ENCODE peak calls at places on chromosomes 7 and 10, in nine cellular contexts. P, X, Z, J, K, T, Q, B and U are unnamed samples.

GRCh38 chr7:44213872-44214595 is 13.3 kb downstream of the YKT6 start:
- DNase-seq in P (no peak), X (peak), Z (peak), J (no peak), K (no peak), T (peak), Q (no peak), B (no peak), U (no peak)

GRCh38 chr10:101143354-101143648 is 12.2 kb downstream of the TLX1 start:
- DNase-seq in P (no peak), X (no peak), Z (no peak), J (no peak), K (no peak), T (no peak), Q (no peak), B (no peak), U (no peak)

GRCh38 chr10:100742067-100742771 is 3.2 kb upstream of the PAX2 start:
- DNase-seq in P (no peak), X (no peak), Z (no peak), J (no peak), K (no peak), T (no peak), Q (no peak), B (no peak), U (no peak)

GRCh38 chr10:15485684-15486316 is 114.7 kb upstream of the FAM171A1 start:
- DNase-seq in P (no peak), X (peak), Z (no peak), J (peak), K (no peak), T (no peak), Q (no peak), B (no peak), U (no peak)

GRCh38 chr10:97574374-97575100 is 2.0 kb downstream of the ANKRD2 start:
- DNase-seq in P (no peak), X (peak), Z (no peak), J (peak), K (no peak), T (no peak), Q (no peak), B (peak), U (no peak)

GRCh38 chr7:40885503-40885902 is 750.7 kb downstream of the SUGCT start:
- DNase-seq in P (no peak), X (peak), Z (no peak), J (peak), K (no peak), T (no peak), Q (no peak), B (no peak), U (no peak)

GRCh38 chr10:86363184-86363832 is 3.3 kb downstream of the GRID1 start:
- DNase-seq in P (no peak), X (peak), Z (no peak), J (no peak), K (no peak), T (peak), Q (peak), B (peak), U (no peak)

GRCh38 chr7:151790826-151791379 is 86.0 kb downstream of the PRKAG2 start:
- DNase-seq in P (no peak), X (no peak), Z (no peak), J (no peak), K (no peak), T (no peak), Q (no peak), B (no peak), U (no peak)

GRCh38 chr10:103192089-103192450 is 1.0 kb downstream of the NT5C2 start:
- DNase-seq in P (no peak), X (peak), Z (no peak), J (no peak), K (no peak), T (no peak), Q (no peak), B (no peak), U (peak)

GRCh38 chr7:114703677-114704076 is 218.2 kb upstream of the MDFIC start:
- DNase-seq in P (no peak), X (peak), Z (no peak), J (peak), K (no peak), T (no peak), Q (no peak), B (no peak), U (no peak)

GRCh38 chr10:3045471-3046209 is 21.7 kb upstream of the PFKP start:
- DNase-seq in P (no peak), X (peak), Z (no peak), J (peak), K (no peak), T (no peak), Q (no peak), B (no peak), U (peak)

GRCh38 chr7:118183254-118183585 is 744 bp upstream of the LSM8 start:
- DNase-seq in P (no peak), X (peak), Z (no peak), J (no peak), K (no peak), T (no peak), Q (no peak), B (no peak), U (peak)